ENCODE peak calls at places on chromosomes 2 and 18, in four cellular contexts. J is M059J; I is head of caudate nucleus; D is stimulated activated effector memory CD8-positive, alpha-beta T cell treated with anti-CD3 and anti-CD28 coated beads, Interleukin-12 subunit alpha, Interleukin-12 subunit beta, amount 100 ng/mL, for 72 hours. Z is an unnamed sample.

GRCh38 chr2:175111200-175111657 is 56.8 kb downstream of the ATF2 start:
- DNase-seq in J (peak), I (no peak), D (no peak), Z (no peak)

GRCh38 chr2:58240595-58240937 is 559 bp downstream of the FANCL start:
- DNase-seq in J (no peak), I (no peak), D (no peak), Z (no peak)

GRCh38 chr2:215409331-215410127 is 26.3 kb downstream of the FN1 start:
- DNase-seq in J (peak), I (no peak), D (no peak), Z (no peak)

GRCh38 chr2:3679616-3680393 is 21.8 kb downstream of the ALLC start:
- DNase-seq in J (no peak), I (no peak), D (no peak), Z (no peak)

GRCh38 chr2:122101319-122101718 is 345.9 kb downstream of the TSN start:
- DNase-seq in J (peak), I (no peak), D (no peak), Z (no peak)

GRCh38 chr2:181143790-181144300 is 163.4 kb downstream of the UBE2E3 start:
- DNase-seq in J (no peak), I (no peak), D (no peak), Z (no peak)

GRCh38 chr2:12096425-12096824 is 350.0 kb downstream of the LPIN1 start:
- DNase-seq in J (no peak), I (no peak), D (no peak), Z (no peak)

GRCh38 chr18:76875390-76876330 is 53.3 kb downstream of the ZNF236 start:
- DNase-seq in J (peak), I (peak), D (no peak), Z (no peak)

GRCh38 chr18:37299471-37300304 is 265.9 kb downstream of the CELF4 start:
- DNase-seq in J (peak), I (peak), D (no peak), Z (peak)

GRCh38 chr2:217711236-217711635 is 291.6 kb downstream of the TNS1 start:
- DNase-seq in J (peak), I (no peak), D (no peak), Z (peak)

GRCh38 chr2:18762667-18763066 is 173.3 kb upstream of the NT5C1B start:
- DNase-seq in J (no peak), I (no peak), D (no peak), Z (no peak)

GRCh38 chr2:118089015-118089800 is 937 bp downstream of the INSIG2 start:
- DNase-seq in J (peak), I (peak), D (peak), Z (peak)

GRCh38 chr18:77377813-77378212 is 128.2 kb downstream of the GALR1 start:
- DNase-seq in J (no peak), I (no peak), D (no peak), Z (no peak)

GRCh38 chr2:120394764-120395163 is 48.8 kb downstream of the INHBB start:
- DNase-seq in J (no peak), I (no peak), D (no peak), Z (no peak)

GRCh38 chr2:23452853-23453420 is 68.0 kb downstream of the KLHL29 start:
- DNase-seq in J (peak), I (no peak), D (no peak), Z (no peak)

GRCh38 chr18:76338619-76339245 is 156.3 kb downstream of the ZNF516 start:
- DNase-seq in J (no peak), I (no peak), D (no peak), Z (no peak)

Z was measured in non-pigmented ciliary epithelial cell.